ENCODE peak calls at places on chromosome 1, in four cellular contexts. W is H9, M is IMR-90, J is H1. K is an unnamed sample.

GRCh38 chr1:234550341-234551031 is 59.5 kb downstream of the IRF2BP2 start:
- DNase-seq in M (no peak), J (no peak), W (no peak), K (no peak)

GRCh38 chr1:154809436-154810413 is 60.4 kb downstream of the KCNN3 start:
- DNase-seq in J (no peak), W (no peak), M (peak; percentile 12), K (no peak)

GRCh38 chr1:10823000-10823401 is 26.6 kb upstream of the CASZ1 start:
- DNase-seq in M (no peak), W (no peak), J (no peak), K (no peak)

GRCh38 chr1:66589326-66589725 is 55.4 kb downstream of the SGIP1 start:
- DNase-seq in M (no peak), J (no peak), W (no peak), K (peak; percentile 10)

GRCh38 chr1:80656011-80656627 is 1144.6 kb upstream of the ADGRL2 start:
- DNase-seq in M (no peak), J (no peak), W (peak; percentile 46), K (peak; percentile 60)

GRCh38 chr1:52159033-52159789 is 17.3 kb downstream of the ZFYVE9 start:
- DNase-seq in W (no peak), J (no peak), M (peak; percentile 36), K (no peak)

GRCh38 chr1:177873238-177873637 is 96.6 kb downstream of the SEC16B start:
- DNase-seq in J (no peak), W (no peak), M (peak; percentile 94), K (peak; percentile 36)

GRCh38 chr1:107867892-107868291 is 97.1 kb downstream of the VAV3 start:
- DNase-seq in W (no peak), M (no peak), J (no peak), K (no peak)

GRCh38 chr1:71780681-71781080 is 501.7 kb downstream of the NEGR1 start:
- DNase-seq in M (peak; percentile 49), W (no peak), J (no peak), K (peak; percentile 29)

GRCh38 chr1:197868751-197869501 is 33.5 kb upstream of the C1orf53 start:
- DNase-seq in M (peak; percentile 70), W (peak; percentile 52), J (no peak), K (peak; percentile 79)

GRCh38 chr1:40625076-40625475 is 40.4 kb downstream of the RIMS3 start:
- DNase-seq in W (peak; percentile 41), M (no peak), J (no peak), K (peak; percentile 23)

GRCh38 chr1:162463021-162463420 is 34.6 kb upstream of the UHMK1 start:
- DNase-seq in J (no peak), M (no peak), W (no peak), K (no peak)

DNA sequence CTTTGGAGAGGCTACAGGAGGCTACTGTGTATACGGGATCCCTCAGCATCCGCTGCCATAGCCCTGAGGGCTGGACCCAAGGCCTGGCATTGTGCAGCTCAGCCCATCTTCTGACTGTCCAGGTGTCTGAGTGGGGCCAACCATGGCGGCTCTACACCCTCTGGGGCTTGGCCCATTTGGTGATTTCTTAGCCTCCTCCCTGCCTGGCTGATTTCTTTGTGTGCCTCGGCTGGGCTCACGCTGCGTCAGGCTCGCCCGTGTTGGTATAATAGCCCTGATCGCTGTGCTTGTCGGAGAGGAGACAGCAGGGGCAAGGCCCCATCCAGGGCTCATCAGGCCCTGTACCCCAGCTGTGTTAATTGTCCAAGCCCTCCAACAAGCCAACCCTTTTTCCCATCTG is 44.0 kb downstream of the NAV1 start:
- DNase-seq in M (no peak), W (no peak), J (no peak), K (no peak)
- H2BK120ac ChIP-seq in M (peak overlapping the region; percentile 62), W (no peak overlapping the region), J (no peak overlapping the region), K (no peak overlapping the region)

GRCh38 chr1:31412205-31412604 is 808 bp upstream of the SERINC2 start:
- DNase-seq in J (no peak), W (no peak), M (no peak), K (no peak)

GRCh38 chr1:31410871-31411270 is 2.1 kb upstream of the SERINC2 start:
- DNase-seq in W (no peak), M (peak; percentile 70), J (no peak), K (no peak)

GRCh38 chr1:31414692-31415370 is 1.8 kb downstream of the SERINC2 start:
- DNase-seq in W (no peak), M (no peak), J (no peak), K (no peak)

GRCh38 chr1:31413405-31414005 is 492 bp downstream of the SERINC2 start:
- DNase-seq in M (no peak), J (peak; percentile 74), W (no peak), K (peak; percentile 51)

DNA sequence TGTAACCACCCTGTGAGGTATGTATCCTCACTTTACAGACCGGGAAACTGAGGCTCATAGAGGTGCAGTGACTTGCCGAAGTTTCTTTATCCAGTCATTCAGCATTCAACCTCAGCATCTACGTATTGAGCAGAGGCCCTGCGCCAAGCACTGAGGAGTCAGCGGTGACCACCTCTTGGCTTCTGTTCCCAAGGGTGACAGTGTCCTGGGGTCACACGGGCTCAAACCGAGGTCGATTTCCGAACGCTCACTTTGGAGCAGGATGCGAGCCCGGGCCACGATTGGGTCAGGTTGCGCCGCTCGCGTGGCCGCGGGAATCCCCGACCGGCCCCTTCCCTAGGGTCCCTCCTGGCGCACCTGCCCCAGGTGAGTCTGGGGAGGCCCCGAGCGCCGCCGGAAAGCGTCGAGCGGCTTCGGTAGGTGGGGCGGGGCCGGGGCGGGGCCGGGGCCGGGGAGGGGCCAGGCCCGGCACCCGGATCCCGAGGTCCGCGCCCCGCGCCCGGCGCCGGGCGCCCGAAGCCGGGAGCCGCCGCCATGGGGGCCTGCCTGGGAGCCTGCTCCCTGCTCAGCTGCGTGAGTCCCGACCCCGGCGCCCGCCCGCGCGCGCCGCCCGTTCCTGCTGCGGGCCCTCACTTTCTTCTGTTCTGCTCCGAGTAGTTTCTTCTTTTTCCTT is at the start of gene SERINC2:
- DNase-seq in J (peak; percentile 81), M (no peak), W (peak; percentile 69), K (peak; percentile 42)
- H2BK15ac ChIP-seq in J (peak within 1 kb of the TSS; percentile 36), M (peak within 1 kb of the TSS; percentile 15), W (no peak within 1 kb of the TSS), K (no peak within 1 kb of the TSS)

GRCh38 chr1:89831462-89832113 is 10.8 kb downstream of the LRRC8D start:
- DNase-seq in M (no peak), J (no peak), W (no peak), K (no peak)

GRCh38 chr1:89827330-89827729 is 6.5 kb downstream of the LRRC8D start:
- DNase-seq in W (no peak), J (no peak), M (no peak), K (no peak)

GRCh38 chr1:89827902-89828301 is 7.1 kb downstream of the LRRC8D start:
- DNase-seq in M (no peak), J (no peak), W (no peak), K (no peak)

GRCh38 chr1:89826594-89826993 is 5.8 kb downstream of the LRRC8D start:
- DNase-seq in M (no peak), W (no peak), J (no peak), K (no peak)

GRCh38 chr1:89829186-89829585 is 8.4 kb downstream of the LRRC8D start:
- DNase-seq in M (no peak), W (no peak), J (no peak), K (no peak)
- H3K4me2 ChIP-seq in M (no peak overlapping the region), W (no peak overlapping the region), J (no peak overlapping the region), K (no peak overlapping the region)

GRCh38 chr1:214124915-214125314 is 137.1 kb downstream of the PROX1 start:
- DNase-seq in J (no peak), M (no peak), W (no peak), K (no peak)
- H2BK120ac ChIP-seq in J (no peak overlapping the region), M (no peak overlapping the region), W (no peak overlapping the region), K (no peak overlapping the region)

DNA sequence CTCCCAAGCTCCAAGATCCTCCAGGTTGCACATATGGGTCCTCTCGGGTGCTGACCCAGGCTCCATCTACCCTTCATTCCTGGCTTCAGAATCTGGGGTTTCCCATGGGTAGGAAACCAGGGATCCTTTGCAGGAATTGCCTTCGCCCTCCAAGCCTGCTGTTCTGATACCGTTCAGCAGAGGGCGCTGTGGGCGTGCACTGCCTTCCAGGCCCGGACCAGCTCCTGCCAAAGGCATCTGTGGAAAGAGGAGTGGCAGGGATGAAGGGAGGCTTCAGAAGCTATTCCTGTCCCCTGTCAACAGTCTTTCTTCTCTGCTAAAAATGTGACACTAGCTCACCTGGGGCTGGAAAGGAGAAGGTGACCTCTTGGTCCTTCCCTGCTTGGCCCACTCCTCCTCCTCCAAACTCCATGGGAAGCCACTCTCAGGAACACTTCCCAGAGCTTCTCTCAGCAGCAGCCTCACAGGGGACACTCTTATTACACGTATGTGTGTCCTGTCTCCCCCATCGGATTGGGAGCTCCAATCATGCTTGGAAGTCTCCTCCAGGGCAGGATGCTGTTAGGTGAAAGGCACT is 71.2 kb downstream of the VWA5B1 start:
- DNase-seq in J (peak; percentile 99), W (peak; percentile 86), M (peak; percentile 37), K (peak; percentile 71)
- H2BK15ac ChIP-seq in J (no peak overlapping the region), W (no peak overlapping the region), M (no peak overlapping the region), K (no peak overlapping the region)

GRCh38 chr1:46490603-46491499 is 1.2 kb downstream of the DMBX1 start:
- DNase-seq in J (peak; percentile 69), M (no peak), W (no peak), K (no peak)
- H3K4me2 ChIP-seq in J (peak overlapping the region; percentile 88), M (no peak overlapping the region), W (peak overlapping the region; percentile 89), K (peak overlapping the region; percentile 23)

DNA sequence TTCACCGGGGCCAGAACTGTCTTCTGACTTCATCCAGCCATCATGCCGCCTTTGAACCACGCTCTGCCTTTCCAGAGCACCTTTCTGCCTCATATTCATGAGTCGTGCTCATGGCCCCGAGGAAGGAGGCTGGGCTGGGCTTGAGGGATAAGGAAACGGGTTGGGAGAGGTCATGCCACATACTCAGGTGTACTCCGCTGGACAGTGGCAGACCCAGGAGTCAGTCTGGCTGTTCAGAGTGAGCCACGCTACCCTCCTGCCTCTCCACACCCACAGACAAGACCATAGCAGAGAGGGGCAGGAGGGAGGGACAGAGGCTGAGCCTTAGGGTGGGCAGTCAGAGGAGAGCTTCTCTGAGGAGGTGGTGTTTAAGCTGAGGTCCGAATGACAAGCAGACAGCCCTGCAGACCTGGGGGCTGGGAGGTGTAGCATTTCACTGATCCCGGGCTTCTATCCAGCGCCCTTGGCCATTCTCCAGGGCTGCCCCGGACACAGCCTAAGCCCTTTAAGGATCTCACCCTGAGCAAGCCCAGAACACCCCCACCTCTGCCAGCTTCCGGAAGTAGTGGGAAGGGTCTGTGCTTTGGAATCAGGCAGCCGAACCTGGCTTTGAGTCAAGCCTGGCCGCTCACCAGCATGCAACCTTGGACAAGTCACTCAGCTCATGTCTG is 102.3 kb downstream of the LACTBL1 start:
- DNase-seq in M (peak; percentile 38), W (no peak), J (no peak), K (no peak)
- H2BK120ac ChIP-seq in M (no peak overlapping the region), W (no peak overlapping the region), J (no peak overlapping the region), K (no peak overlapping the region)

K was measured in mesendoderm.